ENCODE peak calls at places on chromosomes 11 and 22, in ten cellular contexts. One of them, this sample, is unnamed. For H3K27me3 and H3K4me1, the result is how much of the 10 kb centered on the place peaks cover.

GRCh38 chr11:69141742-69142141 is 14.0 kb upstream of the SMIM38 start:
- DNase-seq in neural progenitor cell: no peak
- DNase-seq in colonic mucosa: no peak
- DNase-seq in HCT116: no peak
- DNase-seq in cardiac muscle cell: no peak
- DNase-seq in PC-3: no peak
- DNase-seq in neuronal stem cell: no peak
- DNase-seq in left ventricle myocardium inferior: no peak
- DNase-seq in sigmoid colon: no peak
- DNase-seq in lower lobe of right lung: no peak
- DNase-seq in this sample: no peak

GRCh38 chr22:26464312-26464711 is 19.3 kb downstream of the HPS4 start:
- DNase-seq in neural progenitor cell: no peak
- DNase-seq in colonic mucosa: no peak
- DNase-seq in HCT116: no peak
- DNase-seq in cardiac muscle cell: peak
- DNase-seq in PC-3: no peak
- DNase-seq in neuronal stem cell: no peak
- DNase-seq in left ventricle myocardium inferior: peak
- DNase-seq in sigmoid colon: no peak
- DNase-seq in lower lobe of right lung: no peak
- DNase-seq in this sample: no peak

GRCh38 chr11:95566151-95566670 is 223.4 kb downstream of the FAM76B start:
- DNase-seq in neural progenitor cell: no peak
- DNase-seq in colonic mucosa: no peak
- DNase-seq in HCT116: no peak
- DNase-seq in cardiac muscle cell: peak
- DNase-seq in PC-3: no peak
- DNase-seq in neuronal stem cell: no peak
- DNase-seq in left ventricle myocardium inferior: no peak
- DNase-seq in sigmoid colon: no peak
- DNase-seq in lower lobe of right lung: no peak
- DNase-seq in this sample: no peak

GRCh38 chr11:28009383-28009782 is 98.6 kb downstream of the KIF18A start:
- DNase-seq in neural progenitor cell: no peak
- DNase-seq in colonic mucosa: no peak
- DNase-seq in HCT116: no peak
- DNase-seq in cardiac muscle cell: peak
- DNase-seq in PC-3: peak
- DNase-seq in neuronal stem cell: no peak
- DNase-seq in left ventricle myocardium inferior: no peak
- DNase-seq in sigmoid colon: no peak
- DNase-seq in lower lobe of right lung: no peak
- DNase-seq in this sample: no peak

GRCh38 chr11:64419818-64420485 is 61.0 kb downstream of the RPS6KA4 start:
- DNase-seq in neural progenitor cell: no peak
- DNase-seq in colonic mucosa: no peak
- DNase-seq in HCT116: no peak
- DNase-seq in cardiac muscle cell: peak
- DNase-seq in PC-3: no peak
- DNase-seq in neuronal stem cell: no peak
- DNase-seq in left ventricle myocardium inferior: no peak
- DNase-seq in sigmoid colon: no peak
- DNase-seq in lower lobe of right lung: no peak
- DNase-seq in this sample: no peak

GRCh38 chr11:71185411-71185810 is 67.0 kb downstream of the SHANK2 start:
- DNase-seq in neural progenitor cell: no peak
- DNase-seq in colonic mucosa: no peak
- DNase-seq in HCT116: no peak
- DNase-seq in cardiac muscle cell: no peak
- DNase-seq in PC-3: no peak
- DNase-seq in neuronal stem cell: no peak
- DNase-seq in left ventricle myocardium inferior: no peak
- DNase-seq in sigmoid colon: peak
- DNase-seq in lower lobe of right lung: no peak
- DNase-seq in this sample: peak

GRCh38 chr22:49616356-49617231 is 211.1 kb downstream of the BRD1 start:
- DNase-seq in neural progenitor cell: no peak
- DNase-seq in colonic mucosa: no peak
- DNase-seq in HCT116: no peak
- DNase-seq in cardiac muscle cell: no peak
- DNase-seq in PC-3: no peak
- DNase-seq in neuronal stem cell: no peak
- DNase-seq in left ventricle myocardium inferior: peak
- DNase-seq in sigmoid colon: no peak
- DNase-seq in lower lobe of right lung: peak
- DNase-seq in this sample: no peak

GRCh38 chr11:81644239-81644840 is 1089.3 kb downstream of the FAM181B start:
- DNase-seq in neural progenitor cell: peak
- DNase-seq in colonic mucosa: no peak
- DNase-seq in HCT116: peak
- DNase-seq in cardiac muscle cell: peak
- DNase-seq in PC-3: peak
- DNase-seq in neuronal stem cell: peak
- DNase-seq in left ventricle myocardium inferior: no peak
- DNase-seq in sigmoid colon: no peak
- DNase-seq in lower lobe of right lung: no peak
- DNase-seq in this sample: peak

DNA sequence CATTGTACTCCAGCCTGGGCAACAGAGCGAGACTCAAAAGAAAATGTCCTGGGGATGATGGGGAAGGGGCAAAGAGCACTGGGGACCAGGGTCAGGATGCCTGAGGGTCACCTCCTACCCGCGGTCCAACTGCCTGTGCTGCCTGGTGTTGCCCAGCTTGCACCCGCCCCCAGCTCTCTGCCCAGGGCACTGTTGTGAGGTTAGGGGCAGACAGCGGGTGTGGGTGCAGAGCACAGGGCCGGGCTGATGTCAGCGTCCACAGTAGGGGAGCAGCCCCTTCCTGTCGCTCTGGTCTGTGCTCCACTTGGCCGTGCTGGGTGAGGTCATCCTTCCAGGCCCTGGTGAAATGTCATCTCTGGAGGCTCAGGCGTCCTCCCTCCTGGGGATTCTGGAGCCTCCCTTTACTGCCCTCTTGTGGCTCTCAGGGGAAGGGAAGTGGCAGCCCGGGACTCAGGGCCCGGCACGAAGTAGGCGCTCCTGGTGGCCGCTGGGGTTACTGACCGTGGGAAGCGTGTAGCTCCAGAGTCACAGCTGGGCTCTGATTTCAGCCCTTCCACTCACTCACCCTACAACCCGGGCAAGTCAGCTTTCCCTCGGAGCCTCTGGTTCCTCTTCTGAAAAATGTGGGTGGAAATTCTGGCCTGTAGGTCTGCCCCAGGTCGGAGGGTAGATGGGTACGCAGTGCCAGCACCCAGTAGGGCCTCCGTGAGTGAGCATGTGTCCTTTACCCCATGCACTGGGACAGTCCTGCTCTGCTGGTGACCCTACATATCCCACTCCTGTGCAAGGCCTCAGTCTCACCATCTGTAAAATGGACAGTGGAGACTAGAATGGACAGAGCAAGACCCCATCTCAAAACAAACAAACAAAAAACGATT is 17.3 kb upstream of the PRR5 start:
- DNase-seq in neural progenitor cell: peak
- DNase-seq in colonic mucosa: peak
- DNase-seq in HCT116: peak
- DNase-seq in cardiac muscle cell: peak
- DNase-seq in PC-3: peak
- DNase-seq in neuronal stem cell: peak
- DNase-seq in left ventricle myocardium inferior: peak
- DNase-seq in sigmoid colon: peak
- DNase-seq in lower lobe of right lung: peak
- DNase-seq in this sample: peak
- H3K27me3 ChIP-seq in neural progenitor cell: under half
- H3K27me3 ChIP-seq in colonic mucosa: under half
- H3K27me3 ChIP-seq in HCT116: under half
- H3K27me3 ChIP-seq in cardiac muscle cell: under half
- H3K27me3 ChIP-seq in PC-3: under half
- H3K27me3 ChIP-seq in neuronal stem cell: under half
- H3K27me3 ChIP-seq in left ventricle myocardium inferior: under half
- H3K27me3 ChIP-seq in sigmoid colon: under half
- H3K27me3 ChIP-seq in lower lobe of right lung: under half
- H3K27me3 ChIP-seq in this sample: under half

DNA sequence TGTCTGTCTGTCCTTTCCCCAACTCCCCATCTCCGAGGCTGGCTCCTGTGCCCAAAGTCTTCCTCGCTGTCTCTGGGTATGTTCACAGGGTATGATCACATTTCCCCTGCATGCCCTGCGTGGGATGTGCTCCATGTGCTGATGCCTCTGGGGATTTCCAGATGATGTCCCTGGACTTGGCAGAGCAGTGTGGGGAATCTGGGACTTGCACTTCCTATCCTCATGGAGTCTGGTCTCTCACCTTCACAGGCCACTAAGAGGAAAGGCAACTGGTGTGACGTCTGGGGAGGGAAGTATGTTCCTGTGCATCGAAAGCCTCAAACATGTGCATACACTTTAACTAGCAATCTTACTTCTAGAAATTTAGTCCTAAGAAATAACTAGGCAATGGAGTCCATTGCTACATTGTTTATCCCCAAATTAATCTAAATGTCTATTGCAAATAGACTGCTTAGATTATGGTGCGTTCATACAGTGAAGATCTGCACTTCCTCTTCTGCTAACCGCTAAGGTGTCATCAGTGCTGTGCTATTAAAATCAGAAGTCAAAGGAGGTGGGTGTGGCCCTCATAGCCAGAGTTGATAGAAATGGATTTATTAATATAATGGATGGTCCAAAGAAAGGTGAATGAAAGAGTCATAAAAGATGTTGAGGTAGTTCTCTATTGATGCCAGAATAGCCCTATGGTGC is 20.8 kb downstream of the TIMP3 start:
- DNase-seq in neural progenitor cell: no peak
- DNase-seq in colonic mucosa: no peak
- DNase-seq in HCT116: no peak
- DNase-seq in cardiac muscle cell: no peak
- DNase-seq in PC-3: no peak
- DNase-seq in neuronal stem cell: no peak
- DNase-seq in left ventricle myocardium inferior: no peak
- DNase-seq in sigmoid colon: no peak
- DNase-seq in lower lobe of right lung: no peak
- DNase-seq in this sample: no peak
- H3K4me1 ChIP-seq in neural progenitor cell: under half
- H3K4me1 ChIP-seq in colonic mucosa: under half
- H3K4me1 ChIP-seq in HCT116: under half
- H3K4me1 ChIP-seq in cardiac muscle cell: under half
- H3K4me1 ChIP-seq in PC-3: under half
- H3K4me1 ChIP-seq in neuronal stem cell: under half
- H3K4me1 ChIP-seq in left ventricle myocardium inferior: half or more
- H3K4me1 ChIP-seq in sigmoid colon: half or more
- H3K4me1 ChIP-seq in lower lobe of right lung: half or more
- H3K4me1 ChIP-seq in this sample: under half

DNA sequence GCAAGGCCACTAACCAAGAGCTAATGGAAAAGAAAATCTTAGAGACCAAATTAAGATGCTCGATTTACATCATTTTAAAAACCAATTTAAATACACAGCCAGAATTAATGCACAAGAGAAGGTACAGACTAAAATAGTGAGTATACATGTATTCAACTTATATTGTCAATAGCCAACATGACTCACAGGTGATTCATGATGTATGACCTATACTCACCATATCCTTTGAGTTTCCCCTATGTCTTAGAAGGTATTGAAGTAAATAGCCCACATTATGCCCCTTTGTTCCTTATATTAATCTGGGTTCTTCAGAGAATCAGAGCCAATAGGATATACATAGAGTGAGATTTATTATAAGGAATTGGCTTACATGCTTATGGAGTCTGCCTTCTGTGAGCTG is 97.5 kb upstream of the ANO3 start:
- DNase-seq in neural progenitor cell: no peak
- DNase-seq in colonic mucosa: no peak
- DNase-seq in HCT116: no peak
- DNase-seq in cardiac muscle cell: no peak
- DNase-seq in PC-3: peak
- DNase-seq in neuronal stem cell: no peak
- DNase-seq in left ventricle myocardium inferior: no peak
- DNase-seq in sigmoid colon: no peak
- DNase-seq in lower lobe of right lung: no peak
- DNase-seq in this sample: no peak
- H3K27ac ChIP-seq in neural progenitor cell: no peak
- H3K27ac ChIP-seq in colonic mucosa: no peak
- H3K27ac ChIP-seq in HCT116: no peak
- H3K27ac ChIP-seq in cardiac muscle cell: no peak
- H3K27ac ChIP-seq in PC-3: peak
- H3K27ac ChIP-seq in neuronal stem cell: no peak
- H3K27ac ChIP-seq in left ventricle myocardium inferior: no peak
- H3K27ac ChIP-seq in sigmoid colon: no peak
- H3K27ac ChIP-seq in lower lobe of right lung: no peak
- H3K27ac ChIP-seq in this sample: no peak

GRCh38 chr22:22078329-22078728 is 95.7 kb upstream of the TOP3B start:
- DNase-seq in neural progenitor cell: no peak
- DNase-seq in colonic mucosa: no peak
- DNase-seq in HCT116: no peak
- DNase-seq in cardiac muscle cell: no peak
- DNase-seq in PC-3: no peak
- DNase-seq in neuronal stem cell: no peak
- DNase-seq in left ventricle myocardium inferior: no peak
- DNase-seq in sigmoid colon: no peak
- DNase-seq in lower lobe of right lung: no peak
- DNase-seq in this sample: no peak

GRCh38 chr22:22082960-22083359 is 100.4 kb upstream of the TOP3B start:
- DNase-seq in neural progenitor cell: no peak
- DNase-seq in colonic mucosa: no peak
- DNase-seq in HCT116: no peak
- DNase-seq in cardiac muscle cell: no peak
- DNase-seq in PC-3: no peak
- DNase-seq in neuronal stem cell: no peak
- DNase-seq in left ventricle myocardium inferior: no peak
- DNase-seq in sigmoid colon: no peak
- DNase-seq in lower lobe of right lung: no peak
- DNase-seq in this sample: no peak

GRCh38 chr22:22079404-22080148 is 97.0 kb upstream of the TOP3B start:
- DNase-seq in neural progenitor cell: no peak
- DNase-seq in colonic mucosa: no peak
- DNase-seq in HCT116: no peak
- DNase-seq in cardiac muscle cell: no peak
- DNase-seq in PC-3: no peak
- DNase-seq in neuronal stem cell: no peak
- DNase-seq in left ventricle myocardium inferior: no peak
- DNase-seq in sigmoid colon: no peak
- DNase-seq in lower lobe of right lung: no peak
- DNase-seq in this sample: no peak

GRCh38 chr22:22082229-22082835 is 99.7 kb upstream of the TOP3B start:
- DNase-seq in neural progenitor cell: no peak
- DNase-seq in colonic mucosa: no peak
- DNase-seq in HCT116: no peak
- DNase-seq in cardiac muscle cell: no peak
- DNase-seq in PC-3: no peak
- DNase-seq in neuronal stem cell: no peak
- DNase-seq in left ventricle myocardium inferior: no peak
- DNase-seq in sigmoid colon: no peak
- DNase-seq in lower lobe of right lung: no peak
- DNase-seq in this sample: no peak

DNA sequence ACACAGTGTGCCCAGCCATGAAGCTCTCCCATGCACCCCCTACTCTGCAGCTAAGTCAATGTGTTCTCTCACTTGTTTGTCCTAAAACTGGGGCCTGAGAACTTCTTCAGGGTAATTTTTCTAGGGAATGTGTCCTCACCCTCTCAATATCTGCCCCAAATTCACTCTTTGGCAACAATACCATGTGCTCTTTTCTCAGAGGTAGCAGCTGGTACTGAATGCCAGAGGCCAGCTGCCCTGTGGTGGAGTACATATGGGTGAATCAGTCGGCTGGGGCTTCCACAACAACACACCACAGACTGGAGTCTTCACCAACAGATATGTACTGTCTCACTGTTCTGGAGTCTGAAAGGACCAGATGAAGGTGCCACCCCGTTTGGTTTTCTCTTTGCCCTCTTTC is 97.7 kb upstream of the TOP3B start:
- DNase-seq in neural progenitor cell: no peak
- DNase-seq in colonic mucosa: no peak
- DNase-seq in HCT116: no peak
- DNase-seq in cardiac muscle cell: no peak
- DNase-seq in PC-3: no peak
- DNase-seq in neuronal stem cell: no peak
- DNase-seq in left ventricle myocardium inferior: no peak
- DNase-seq in sigmoid colon: no peak
- DNase-seq in lower lobe of right lung: no peak
- DNase-seq in this sample: no peak
- H3K27me3 ChIP-seq in neural progenitor cell: half or more
- H3K27me3 ChIP-seq in colonic mucosa: under half
- H3K27me3 ChIP-seq in HCT116: under half
- H3K27me3 ChIP-seq in cardiac muscle cell: half or more
- H3K27me3 ChIP-seq in PC-3: under half
- H3K27me3 ChIP-seq in neuronal stem cell: under half
- H3K27me3 ChIP-seq in left ventricle myocardium inferior: half or more
- H3K27me3 ChIP-seq in sigmoid colon: under half
- H3K27me3 ChIP-seq in lower lobe of right lung: under half
- H3K27me3 ChIP-seq in this sample: under half